ENCODE peak calls at places on chromosomes 11 and 22, in nine cellular contexts. O is AG09319; T is HFF-Myc; W is CD8-positive, alpha-beta memory T cell; S is Daoy; Y is germinal center; K is heart left ventricle; J is NCI-H2107; N is neuronal stem cell. F is an unnamed sample.

GRCh38 chr11:78420255-78420764 is 2.7 kb upstream of the GAB2 start:
- DNase-seq in O (peak), J (no peak), S (peak), K (peak), N (peak), T (no peak), Y (peak), W (peak), F (peak)

GRCh38 chr11:119438599-119438998 is 15.6 kb upstream of the THY1 start:
- DNase-seq in N (no peak), W (no peak), K (no peak), Y (no peak), T (no peak), S (no peak), O (no peak), J (no peak), F (no peak)

GRCh38 chr11:31805629-31806185 is 5.4 kb downstream of the PAX6 start:
- DNase-seq in N (no peak), W (no peak), Y (no peak), K (no peak), O (no peak), J (no peak), T (no peak), S (no peak), F (no peak)

GRCh38 chr22:42947211-42947990 is 67.5 kb downstream of the PACSIN2 start:
- DNase-seq in J (peak), T (no peak), O (no peak), W (no peak), S (peak), N (peak), Y (no peak), K (peak), F (peak)

GRCh38 chr11:83161610-83162199 is 4.8 kb downstream of the PCF11 start:
- DNase-seq in S (no peak), K (no peak), J (no peak), Y (no peak), W (no peak), N (no peak), O (no peak), T (no peak), F (no peak)

GRCh38 chr11:77085652-77086051 is 17.0 kb upstream of the OMP start:
- DNase-seq in T (no peak), S (no peak), O (no peak), Y (no peak), N (no peak), K (no peak), J (no peak), W (peak), F (no peak)

GRCh38 chr11:9170450-9170849 is 79.1 kb upstream of the SCUBE2 start:
- DNase-seq in J (no peak), T (no peak), Y (no peak), N (no peak), S (peak), K (no peak), O (peak), W (no peak), F (no peak)

GRCh38 chr11:14656536-14657457 is 13.2 kb downstream of the PDE3B start:
- DNase-seq in N (no peak), S (no peak), J (no peak), T (no peak), W (no peak), K (no peak), Y (no peak), O (no peak), F (no peak)

GRCh38 chr11:7787239-7787638 is 9.5 kb downstream of the OR5P2 start:
- DNase-seq in Y (no peak), J (no peak), T (no peak), O (no peak), N (no peak), K (no peak), W (no peak), S (no peak), F (no peak)

GRCh38 chr11:92224394-92225205 is at the start of gene FAT3:
- DNase-seq in K (peak), W (no peak), Y (no peak), J (no peak), N (peak), O (no peak), S (peak), T (no peak), F (peak)

GRCh38 chr11:69355346-69355940 is 61.5 kb downstream of the MYEOV start:
- DNase-seq in N (no peak), S (no peak), Y (no peak), W (no peak), K (no peak), O (no peak), T (no peak), J (no peak), F (no peak)

GRCh38 chr22:25008666-25009065 is 56.1 kb downstream of the KIAA1671 start:
- DNase-seq in T (no peak), J (no peak), W (no peak), K (no peak), Y (no peak), O (no peak), N (no peak), S (peak), F (no peak)

F was measured in heart right ventricle.